ENCODE peak calls at places on chromosomes 6 and 20, in five cellular contexts. One of them, this sample, is unnamed.

GRCh38 chr6:119742188-119742803 is 392.7 kb upstream of the MAN1A1 start:
- DNase-seq in fibroblast of mammary gland: peak; percentile 63
- DNase-seq in tibial artery: peak; percentile 81
- DNase-seq in fibroblast of pulmonary artery: peak; percentile 60
- DNase-seq in cardiac muscle cell: peak; percentile 78
- DNase-seq in this sample: peak; percentile 42

GRCh38 chr6:169239181-169239580 is 14.5 kb downstream of the THBS2 start:
- DNase-seq in fibroblast of pulmonary artery: no peak
- DNase-seq in tibial artery: no peak
- DNase-seq in fibroblast of mammary gland: no peak
- DNase-seq in cardiac muscle cell: no peak
- DNase-seq in this sample: no peak

GRCh38 chr20:35762461-35762860 is 9.4 kb upstream of the PHF20 start:
- DNase-seq in tibial artery: no peak
- DNase-seq in fibroblast of pulmonary artery: no peak
- DNase-seq in fibroblast of mammary gland: no peak
- DNase-seq in cardiac muscle cell: no peak
- DNase-seq in this sample: no peak

GRCh38 chr6:56222509-56222908 is 24.9 kb downstream of the COL21A1 start:
- DNase-seq in fibroblast of mammary gland: peak; percentile 90
- DNase-seq in fibroblast of pulmonary artery: peak; percentile 36
- DNase-seq in cardiac muscle cell: no peak
- DNase-seq in tibial artery: no peak
- DNase-seq in this sample: no peak

GRCh38 chr6:78570044-78570443 is 297.3 kb upstream of the IRAK1BP1 start:
- DNase-seq in fibroblast of pulmonary artery: no peak
- DNase-seq in fibroblast of mammary gland: no peak
- DNase-seq in tibial artery: no peak
- DNase-seq in cardiac muscle cell: no peak
- DNase-seq in this sample: no peak

GRCh38 chr6:31970604-31971271 is 1.2 kb downstream of the DXO start:
- DNase-seq in cardiac muscle cell: no peak
- DNase-seq in fibroblast of mammary gland: no peak
- DNase-seq in tibial artery: no peak
- DNase-seq in fibroblast of pulmonary artery: no peak
- DNase-seq in this sample: no peak

GRCh38 chr6:169171010-169171409 is 82.6 kb downstream of the THBS2 start:
- DNase-seq in fibroblast of mammary gland: no peak
- DNase-seq in tibial artery: no peak
- DNase-seq in fibroblast of pulmonary artery: no peak
- DNase-seq in cardiac muscle cell: no peak
- DNase-seq in this sample: no peak

GRCh38 chr6:22613695-22614094 is 44.3 kb downstream of the HDGFL1 start:
- DNase-seq in cardiac muscle cell: no peak
- DNase-seq in fibroblast of pulmonary artery: peak; percentile 80
- DNase-seq in fibroblast of mammary gland: peak; percentile 83
- DNase-seq in tibial artery: no peak
- DNase-seq in this sample: no peak

GRCh38 chr6:46453221-46453620 is 38.0 kb downstream of the RCAN2 start:
- DNase-seq in tibial artery: no peak
- DNase-seq in fibroblast of mammary gland: peak; percentile 85
- DNase-seq in fibroblast of pulmonary artery: peak; percentile 16
- DNase-seq in cardiac muscle cell: no peak
- DNase-seq in this sample: no peak

GRCh38 chr6:167893416-167893815 is 66.7 kb downstream of the AFDN start:
- DNase-seq in cardiac muscle cell: no peak
- DNase-seq in fibroblast of pulmonary artery: peak; percentile 18
- DNase-seq in fibroblast of mammary gland: peak; percentile 65
- DNase-seq in tibial artery: no peak
- DNase-seq in this sample: no peak

GRCh38 chr6:142946924-142947701 is 2.1 kb upstream of the HIVEP2 start:
- DNase-seq in fibroblast of pulmonary artery: peak; percentile 79
- DNase-seq in cardiac muscle cell: peak; percentile 71
- DNase-seq in fibroblast of mammary gland: peak; percentile 77
- DNase-seq in tibial artery: peak; percentile 81
- DNase-seq in this sample: peak; percentile 91

GRCh38 chr6:133817460-133818047 is 71.4 kb upstream of the TCF21 start:
- DNase-seq in fibroblast of pulmonary artery: no peak
- DNase-seq in fibroblast of mammary gland: no peak
- DNase-seq in tibial artery: no peak
- DNase-seq in cardiac muscle cell: no peak
- DNase-seq in this sample: peak; percentile 13

GRCh38 chr6:16741112-16742016 is 19.9 kb downstream of the ATXN1 start:
- DNase-seq in cardiac muscle cell: no peak
- DNase-seq in fibroblast of pulmonary artery: peak; percentile 91
- DNase-seq in fibroblast of mammary gland: peak; percentile 95
- DNase-seq in tibial artery: no peak
- DNase-seq in this sample: peak; percentile 23

GRCh38 chr6:168314948-168315347 is 4.6 kb downstream of the DACT2 start:
- DNase-seq in fibroblast of mammary gland: no peak
- DNase-seq in cardiac muscle cell: peak; percentile 17
- DNase-seq in fibroblast of pulmonary artery: peak; percentile 60
- DNase-seq in tibial artery: no peak
- DNase-seq in this sample: no peak

GRCh38 chr20:32908334-32909292 is 49.9 kb downstream of the EFCAB8 start:
- DNase-seq in cardiac muscle cell: no peak
- DNase-seq in tibial artery: no peak
- DNase-seq in fibroblast of mammary gland: no peak
- DNase-seq in fibroblast of pulmonary artery: no peak
- DNase-seq in this sample: no peak

GRCh38 chr20:9570612-9571011 is 56.2 kb downstream of the LAMP5 start:
- DNase-seq in tibial artery: no peak
- DNase-seq in fibroblast of mammary gland: no peak
- DNase-seq in cardiac muscle cell: peak; percentile 23
- DNase-seq in fibroblast of pulmonary artery: no peak
- DNase-seq in this sample: no peak

DNA sequence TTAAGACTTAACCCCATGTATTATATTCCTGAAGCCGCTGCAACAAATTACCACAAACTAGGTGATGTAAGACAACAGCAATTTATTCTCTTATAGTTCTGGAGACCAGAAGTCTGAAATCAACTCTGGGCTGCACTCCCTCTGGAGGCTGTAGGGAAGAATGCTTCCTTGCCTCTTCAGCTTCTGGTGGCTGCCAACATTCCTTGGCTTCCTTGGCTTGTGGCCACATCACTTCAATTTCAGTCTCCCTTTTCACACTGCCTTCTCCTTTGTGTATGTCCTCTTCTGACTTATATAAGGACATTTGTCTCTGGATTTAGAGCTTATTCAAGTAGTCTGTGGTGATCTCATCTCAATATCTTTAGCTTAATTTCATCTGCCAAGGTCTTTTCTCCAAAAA is 141.6 kb downstream of the DHX35 start:
- DNase-seq in tibial artery: no peak
- DNase-seq in fibroblast of mammary gland: peak; percentile 23
- DNase-seq in cardiac muscle cell: no peak
- DNase-seq in fibroblast of pulmonary artery: peak; percentile 10
- DNase-seq in this sample: no peak
- TF ChIP-seq CTCF in tibial artery: no peak
- TF ChIP-seq CTCF in fibroblast of mammary gland: peak; percentile 23
- TF ChIP-seq CTCF in cardiac muscle cell: peak; percentile 12
- TF ChIP-seq CTCF in fibroblast of pulmonary artery: peak; percentile 10
- TF ChIP-seq CTCF in this sample: no peak

DNA sequence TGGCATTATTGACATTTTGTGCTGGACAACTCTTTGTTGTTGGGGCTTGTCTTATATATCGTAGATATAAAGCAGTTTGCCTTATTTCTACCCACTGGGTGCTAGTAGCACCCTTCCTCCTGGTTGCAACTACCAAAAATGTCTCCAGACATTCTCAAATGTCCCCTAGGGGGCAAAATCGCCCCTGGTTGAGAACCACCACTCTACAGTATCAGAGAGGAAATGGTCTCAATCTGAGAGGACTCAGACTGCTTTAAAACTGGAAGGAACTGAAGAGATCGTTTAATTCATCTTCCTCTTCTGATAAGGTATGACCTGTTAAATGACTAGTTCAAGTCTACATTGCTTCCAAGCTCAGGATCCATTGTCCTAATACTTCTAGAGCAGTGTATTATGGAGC is 14.9 kb downstream of the SH3BGRL2 start:
- DNase-seq in tibial artery: no peak
- DNase-seq in cardiac muscle cell: no peak
- DNase-seq in fibroblast of pulmonary artery: no peak
- DNase-seq in fibroblast of mammary gland: no peak
- DNase-seq in this sample: no peak
- TF ChIP-seq CTCF in tibial artery: no peak
- TF ChIP-seq CTCF in cardiac muscle cell: peak; percentile 6
- TF ChIP-seq CTCF in fibroblast of pulmonary artery: peak; percentile 1
- TF ChIP-seq CTCF in fibroblast of mammary gland: no peak
- TF ChIP-seq CTCF in this sample: no peak

GRCh38 chr6:27893059-27893835 is 18.9 kb downstream of the OR2B2 start:
- DNase-seq in cardiac muscle cell: peak; percentile 95
- DNase-seq in tibial artery: peak; percentile 58
- DNase-seq in fibroblast of pulmonary artery: peak; percentile 99
- DNase-seq in fibroblast of mammary gland: peak; percentile 98
- DNase-seq in this sample: peak; percentile 86
- TF ChIP-seq CTCF in cardiac muscle cell: no peak
- TF ChIP-seq CTCF in tibial artery: no peak
- TF ChIP-seq CTCF in fibroblast of pulmonary artery: no peak
- TF ChIP-seq CTCF in fibroblast of mammary gland: no peak
- TF ChIP-seq CTCF in this sample: no peak

GRCh38 chr6:50653253-50653652 is 60.1 kb upstream of the TFAP2D start:
- DNase-seq in fibroblast of mammary gland: no peak
- DNase-seq in tibial artery: no peak
- DNase-seq in cardiac muscle cell: no peak
- DNase-seq in fibroblast of pulmonary artery: no peak
- DNase-seq in this sample: no peak

GRCh38 chr6:50657513-50657912 is 55.8 kb upstream of the TFAP2D start:
- DNase-seq in fibroblast of mammary gland: no peak
- DNase-seq in cardiac muscle cell: no peak
- DNase-seq in tibial artery: no peak
- DNase-seq in fibroblast of pulmonary artery: no peak
- DNase-seq in this sample: no peak

GRCh38 chr6:50654155-50654554 is 59.2 kb upstream of the TFAP2D start:
- DNase-seq in fibroblast of mammary gland: no peak
- DNase-seq in fibroblast of pulmonary artery: no peak
- DNase-seq in tibial artery: no peak
- DNase-seq in cardiac muscle cell: no peak
- DNase-seq in this sample: no peak

GRCh38 chr6:50658561-50658960 is 54.8 kb upstream of the TFAP2D start:
- DNase-seq in fibroblast of pulmonary artery: no peak
- DNase-seq in fibroblast of mammary gland: no peak
- DNase-seq in cardiac muscle cell: no peak
- DNase-seq in tibial artery: no peak
- DNase-seq in this sample: no peak

GRCh38 chr6:50655848-50656453 is 57.4 kb upstream of the TFAP2D start:
- DNase-seq in fibroblast of mammary gland: peak; percentile 12
- DNase-seq in cardiac muscle cell: peak; percentile 45
- DNase-seq in tibial artery: no peak
- DNase-seq in fibroblast of pulmonary artery: peak; percentile 7
- DNase-seq in this sample: peak; percentile 13
- TF ChIP-seq CTCF in fibroblast of mammary gland: peak; percentile 46
- TF ChIP-seq CTCF in cardiac muscle cell: peak; percentile 24
- TF ChIP-seq CTCF in tibial artery: peak; percentile 28
- TF ChIP-seq CTCF in fibroblast of pulmonary artery: peak; percentile 42
- TF ChIP-seq CTCF in this sample: peak; percentile 42

DNA sequence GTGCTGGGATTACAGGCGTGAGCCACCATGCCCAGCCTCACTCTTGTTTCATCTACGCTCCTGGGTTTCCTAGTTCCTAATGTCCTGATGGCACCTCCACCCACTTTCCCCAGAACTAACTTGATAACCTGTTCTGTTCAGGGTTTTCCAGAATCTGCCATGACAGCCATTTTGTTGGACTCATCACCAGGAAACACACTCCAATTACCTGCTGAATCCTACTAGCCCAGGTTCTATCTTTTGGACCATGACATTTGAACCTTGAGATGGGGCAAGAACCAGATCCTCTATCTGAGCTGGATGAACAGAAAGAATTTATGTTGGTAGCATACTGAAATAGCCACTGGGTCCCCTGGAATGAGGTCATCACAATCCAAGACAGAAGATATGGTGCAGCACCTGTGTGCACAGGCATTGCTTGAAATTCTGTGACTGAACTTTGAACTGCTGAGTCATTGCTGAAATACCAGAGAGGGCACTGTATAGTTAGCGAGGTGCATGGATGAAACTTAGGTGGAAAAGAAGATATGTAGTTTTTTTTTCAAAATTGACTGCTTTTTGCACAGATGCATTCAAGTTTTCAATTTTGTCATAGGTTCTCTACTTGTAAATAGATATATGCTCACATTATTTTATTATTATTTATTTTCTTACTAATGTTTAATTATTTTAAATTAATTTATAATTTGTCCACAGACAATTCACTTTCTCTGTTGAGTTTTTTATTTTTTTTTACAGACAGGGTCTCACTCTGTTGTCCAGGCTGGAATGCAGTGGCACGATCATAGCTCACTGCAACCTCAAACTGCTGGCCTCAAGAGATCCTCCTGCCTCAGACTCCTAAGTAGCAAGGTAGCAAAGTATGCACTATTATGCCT is 42.8 kb upstream of the TASP1 start:
- DNase-seq in cardiac muscle cell: no peak
- DNase-seq in tibial artery: no peak
- DNase-seq in fibroblast of mammary gland: no peak
- DNase-seq in fibroblast of pulmonary artery: no peak
- DNase-seq in this sample: peak; percentile 27
- TF ChIP-seq CTCF in cardiac muscle cell: no peak
- TF ChIP-seq CTCF in tibial artery: no peak
- TF ChIP-seq CTCF in fibroblast of mammary gland: no peak
- TF ChIP-seq CTCF in fibroblast of pulmonary artery: no peak
- TF ChIP-seq CTCF in this sample: no peak

GRCh38 chr20:58878399-58878798 is 25.9 kb downstream of the GNAS start:
- DNase-seq in fibroblast of mammary gland: no peak
- DNase-seq in fibroblast of pulmonary artery: no peak
- DNase-seq in tibial artery: no peak
- DNase-seq in cardiac muscle cell: no peak
- DNase-seq in this sample: no peak

GRCh38 chr20:58882704-58883089 is 30.2 kb downstream of the GNAS start:
- DNase-seq in fibroblast of mammary gland: no peak
- DNase-seq in cardiac muscle cell: no peak
- DNase-seq in fibroblast of pulmonary artery: no peak
- DNase-seq in tibial artery: no peak
- DNase-seq in this sample: no peak

GRCh38 chr20:58880441-58880840 is 27.9 kb downstream of the GNAS start:
- DNase-seq in fibroblast of mammary gland: no peak
- DNase-seq in tibial artery: no peak
- DNase-seq in fibroblast of pulmonary artery: no peak
- DNase-seq in cardiac muscle cell: no peak
- DNase-seq in this sample: no peak

GRCh38 chr20:58883243-58883691 is 30.8 kb downstream of the GNAS start:
- DNase-seq in fibroblast of pulmonary artery: no peak
- DNase-seq in cardiac muscle cell: no peak
- DNase-seq in fibroblast of mammary gland: no peak
- DNase-seq in tibial artery: no peak
- DNase-seq in this sample: no peak

GRCh38 chr20:58880994-58881752 is 28.7 kb downstream of the GNAS start:
- DNase-seq in fibroblast of pulmonary artery: no peak
- DNase-seq in fibroblast of mammary gland: no peak
- DNase-seq in cardiac muscle cell: no peak
- DNase-seq in tibial artery: no peak
- DNase-seq in this sample: no peak
- TF ChIP-seq CTCF in fibroblast of pulmonary artery: peak; percentile 25
- TF ChIP-seq CTCF in fibroblast of mammary gland: peak; percentile 21
- TF ChIP-seq CTCF in cardiac muscle cell: peak; percentile 24
- TF ChIP-seq CTCF in tibial artery: no peak
- TF ChIP-seq CTCF in this sample: no peak